ENCODE peak calls at places on chromosomes 13 and 19, in ten cellular contexts. M is cardiac muscle cell, Q is uterus, K is Peyer's patch, Z is stomach, V is keratinocyte, E is prostate gland, C is Caco-2, U is ovary, O is MM.1S. H is an unnamed sample.

GRCh38 chr13:42405665-42406390 is 133.9 kb downstream of the AKAP11 start:
- DNase-seq in C (no peak), O (no peak), E (no peak), M (no peak), V (no peak), U (no peak), K (no peak), Q (no peak), Z (no peak), H (no peak)

GRCh38 chr13:32316030-32316344 is 679 bp downstream of the BRCA2 start:
- DNase-seq in Z (peak; percentile 38), K (no peak), E (no peak), M (no peak), O (peak; percentile 50), Q (no peak), U (no peak), V (no peak), C (no peak), H (no peak)

GRCh38 chr19:1250374-1251232 is 2.2 kb downstream of the MIDN start:
- DNase-seq in K (peak; percentile 68), Z (no peak), E (peak; percentile 59), Q (peak; percentile 63), U (peak; percentile 73), C (peak; percentile 88), M (peak; percentile 88), O (no peak), V (no peak), H (peak; percentile 58)

GRCh38 chr13:87131611-87132010 is 539.6 kb upstream of the SLITRK5 start:
- DNase-seq in Z (no peak), V (no peak), Q (no peak), C (no peak), K (no peak), O (no peak), U (no peak), E (no peak), M (no peak), H (no peak)

GRCh38 chr19:10763828-10764339 is 46.0 kb downstream of the DNM2 start:
- DNase-seq in E (no peak), U (no peak), Q (no peak), O (no peak), M (no peak), C (no peak), Z (no peak), K (peak; percentile 54), V (no peak), H (no peak)

GRCh38 chr13:44086389-44086788 is 206.7 kb downstream of the LACC1 start:
- DNase-seq in C (no peak), Q (no peak), Z (no peak), E (no peak), O (no peak), U (no peak), M (no peak), V (no peak), K (no peak), H (no peak)

GRCh38 chr19:7883796-7884570 is 4.3 kb upstream of the LRRC8E start:
- DNase-seq in E (no peak), Z (no peak), C (no peak), O (no peak), K (no peak), U (no peak), M (no peak), V (no peak), Q (no peak), H (no peak)

GRCh38 chr13:28324181-28324789 is 170.6 kb downstream of the FLT1 start:
- DNase-seq in Q (peak; percentile 18), O (peak; percentile 41), V (no peak), Z (peak; percentile 51), U (no peak), C (peak; percentile 75), E (peak; percentile 22), K (no peak), M (peak; percentile 82), H (peak; percentile 58)

GRCh38 chr19:33054623-33055022 is 10.1 kb downstream of the RHPN2 start:
- DNase-seq in C (no peak), O (no peak), K (peak; percentile 90), Z (peak; percentile 90), V (no peak), M (no peak), U (no peak), Q (no peak), E (peak; percentile 69), H (no peak)

GRCh38 chr19:54420383-54421168 is 5.3 kb downstream of the TTYH1 start:
- DNase-seq in Q (no peak), C (peak; percentile 74), O (no peak), U (no peak), M (no peak), K (no peak), Z (no peak), E (no peak), V (no peak), H (no peak)

GRCh38 chr13:110553417-110553816 is 8.1 kb downstream of the RAB20 start:
- DNase-seq in K (no peak), Q (no peak), O (no peak), Z (no peak), U (no peak), V (no peak), M (no peak), E (no peak), C (no peak), H (no peak)

GRCh38 chr13:110556224-110556606 is 5.3 kb downstream of the RAB20 start:
- DNase-seq in M (no peak), U (no peak), O (no peak), Q (no peak), Z (no peak), C (no peak), E (no peak), K (no peak), V (no peak), H (no peak)

GRCh38 chr13:110554227-110554836 is 7.2 kb downstream of the RAB20 start:
- DNase-seq in K (peak; percentile 36), O (no peak), C (no peak), M (no peak), V (no peak), Q (no peak), U (no peak), Z (no peak), E (no peak), H (no peak)

GRCh38 chr13:110555601-110556223 is 5.8 kb downstream of the RAB20 start:
- DNase-seq in V (no peak), Z (peak; percentile 70), U (no peak), C (no peak), Q (no peak), M (no peak), E (peak; percentile 59), K (peak; percentile 51), O (peak; percentile 23), H (no peak)

DNA sequence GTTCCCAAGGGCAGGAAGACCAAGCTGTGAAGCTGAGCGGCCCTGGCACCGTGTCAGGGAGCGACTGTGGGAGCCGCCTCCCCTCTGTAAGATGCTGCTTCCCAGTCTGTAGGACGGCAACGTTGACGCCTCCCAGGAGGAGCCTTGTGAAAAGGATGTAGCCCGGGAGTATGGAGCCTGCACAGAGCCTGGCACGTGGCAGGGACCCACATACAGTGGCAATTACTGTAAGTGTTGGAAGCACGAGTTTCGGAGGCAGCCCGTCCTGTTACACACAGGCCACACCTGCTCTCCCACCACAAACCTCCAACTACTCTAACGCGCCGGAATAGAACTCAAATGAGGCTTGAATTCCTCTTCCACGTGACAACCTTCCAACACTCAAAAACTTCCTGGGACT is 6.6 kb downstream of the RAB20 start:
- DNase-seq in Z (no peak), Q (no peak), M (no peak), V (no peak), K (peak; percentile 31), C (no peak), O (no peak), E (no peak), U (no peak), H (no peak)
- H3K4me1 ChIP-seq in Z (peaks cover 71% of the 10 kb centered on the region), Q (no peaks in the 10 kb centered on the region), M (peaks cover 15% of the 10 kb centered on the region), V (peaks cover 3% of the 10 kb centered on the region), K (no peaks in the 10 kb centered on the region), C (peaks cover 25% of the 10 kb centered on the region), O (peaks cover 12% of the 10 kb centered on the region), E (peaks cover 2% of the 10 kb centered on the region), U (peaks cover 6% of the 10 kb centered on the region), H (peaks cover 43% of the 10 kb centered on the region)

GRCh38 chr19:17969096-17969792 is 2.3 kb downstream of the KCNN1 start:
- DNase-seq in Q (no peak), C (no peak), V (no peak), E (no peak), U (no peak), K (no peak), Z (no peak), O (no peak), M (no peak), H (no peak)

GRCh38 chr19:17966115-17966455 is 822 bp upstream of the KCNN1 start:
- DNase-seq in O (no peak), Z (no peak), U (no peak), V (no peak), M (no peak), K (no peak), C (no peak), E (no peak), Q (no peak), H (no peak)

GRCh38 chr19:17966497-17967257 is at the start of gene KCNN1:
- DNase-seq in Z (no peak), K (no peak), C (no peak), V (no peak), M (peak; percentile 66), Q (no peak), E (no peak), U (no peak), O (no peak), H (no peak)

GRCh38 chr19:17968376-17968775 is 1.5 kb downstream of the KCNN1 start:
- DNase-seq in U (no peak), O (no peak), E (no peak), V (no peak), C (no peak), Z (no peak), Q (no peak), K (no peak), M (no peak), H (no peak)

GRCh38 chr19:17967258-17968051 is 548 bp downstream of the KCNN1 start:
- DNase-seq in Z (no peak), V (no peak), Q (no peak), M (no peak), U (no peak), O (no peak), E (no peak), C (no peak), K (no peak), H (no peak)
- H3K4me1 ChIP-seq in Z (no peaks in the 10 kb centered on the region), V (no peaks in the 10 kb centered on the region), Q (no peaks in the 10 kb centered on the region), M (peaks cover 4% of the 10 kb centered on the region), U (peaks cover 3% of the 10 kb centered on the region), O (no peaks in the 10 kb centered on the region), E (no peaks in the 10 kb centered on the region), C (peaks cover 8% of the 10 kb centered on the region), K (no peaks in the 10 kb centered on the region), H (peaks cover 4% of the 10 kb centered on the region)

DNA sequence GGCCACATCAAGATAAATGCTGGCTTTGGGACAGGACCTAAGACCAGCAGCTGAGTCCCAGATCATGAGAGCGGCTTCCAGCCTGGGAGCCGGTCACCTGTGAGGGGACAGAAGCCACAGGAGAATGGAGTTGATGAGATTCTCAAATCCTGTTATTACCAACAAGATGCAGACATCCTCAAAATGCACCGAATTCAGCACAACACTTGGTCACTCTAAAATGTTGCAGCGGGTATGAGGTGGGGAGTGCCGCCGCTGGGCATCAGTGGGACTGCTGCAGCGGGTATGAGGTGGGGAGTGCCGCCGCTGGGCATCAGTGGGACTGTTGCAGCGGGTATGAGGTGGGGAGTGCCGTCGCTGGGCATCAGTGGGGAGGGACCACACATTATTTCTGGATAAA is 21.2 kb downstream of the RANBP3 start:
- DNase-seq in V (no peak), C (no peak), Z (no peak), M (no peak), E (no peak), O (no peak), U (no peak), K (no peak), Q (no peak), H (no peak)
- H3K4me1 ChIP-seq in V (peaks cover 3% of the 10 kb centered on the region), C (peaks cover 20% of the 10 kb centered on the region), Z (peaks cover 83% of the 10 kb centered on the region), M (peaks cover 92% of the 10 kb centered on the region), E (peaks cover 33% of the 10 kb centered on the region), O (peaks cover 23% of the 10 kb centered on the region), U (peaks cover 33% of the 10 kb centered on the region), K (peaks cover 15% of the 10 kb centered on the region), Q (peaks cover 4% of the 10 kb centered on the region), H (peaks cover 67% of the 10 kb centered on the region)

GRCh38 chr13:34733720-34734119 is 208.3 kb upstream of the NBEA start:
- DNase-seq in Z (no peak), Q (no peak), M (no peak), K (no peak), U (no peak), O (no peak), C (no peak), E (no peak), V (no peak), H (no peak)
- H3K4me1 ChIP-seq in Z (no peaks in the 10 kb centered on the region), Q (no peaks in the 10 kb centered on the region), M (no peaks in the 10 kb centered on the region), K (no peaks in the 10 kb centered on the region), U (no peaks in the 10 kb centered on the region), O (no peaks in the 10 kb centered on the region), C (no peaks in the 10 kb centered on the region), E (no peaks in the 10 kb centered on the region), V (no peaks in the 10 kb centered on the region), H (peaks cover 28% of the 10 kb centered on the region)

H was measured in thyroid gland.